ENCODE peak calls at places on chromosomes 6 and 20, in five cellular contexts. A is GM12878, V is H1, Z is HepG2, L is K562. U is an unnamed sample.

GRCh38 chr6:32785781-32786533 is 22.6 kb upstream of the HLA-DQB2 start:
- DNase-seq in A (peak; percentile 27), L (peak; percentile 31), V (peak; percentile 49), Z (peak; percentile 44), U (peak; percentile 64)

GRCh38 chr6:167669553-167669849 is 157.2 kb upstream of the AFDN start:
- DNase-seq in V (no peak), L (no peak), A (no peak), Z (no peak), U (no peak)

GRCh38 chr20:1134355-1134754 is 16.0 kb downstream of the PSMF1 start:
- DNase-seq in Z (no peak), A (no peak), L (no peak), V (no peak), U (no peak)

GRCh38 chr20:52047811-52048302 is 143.7 kb downstream of the ZFP64 start:
- DNase-seq in Z (no peak), A (no peak), V (peak; percentile 52), L (no peak), U (no peak)

GRCh38 chr6:154156135-154156948 is 117.3 kb downstream of the OPRM1 start:
- DNase-seq in L (no peak), Z (peak; percentile 30), V (peak; percentile 48), A (no peak), U (peak; percentile 52)

GRCh38 chr20:64082821-64083379 is 1.3 kb downstream of the LKAAEAR1 start:
- DNase-seq in Z (no peak), A (no peak), L (no peak), V (no peak), U (no peak)

GRCh38 chr20:22586645-22587310 is 2.4 kb upstream of the FOXA2 start:
- DNase-seq in V (peak; percentile 90), Z (peak; percentile 56), L (peak; percentile 72), A (no peak), U (no peak)

GRCh38 chr6:139230421-139230840 is 61.4 kb downstream of the TXLNB start:
- DNase-seq in V (no peak), L (no peak), A (no peak), Z (no peak), U (no peak)

GRCh38 chr6:2038096-2038495 is 207.3 kb downstream of the GMDS start:
- DNase-seq in A (no peak), V (no peak), Z (no peak), L (no peak), U (no peak)
- TF ChIP-seq ZNF274 in A (no peak), V (no peak), Z (no peak), L (no peak), U (no peak)

GRCh38 chr6:22892452-22892851 is 323.1 kb downstream of the HDGFL1 start:
- DNase-seq in V (no peak), L (no peak), Z (no peak), A (no peak), U (no peak)

GRCh38 chr6:22886881-22887581 is 317.7 kb downstream of the HDGFL1 start:
- DNase-seq in A (peak; percentile 30), L (no peak), V (no peak), Z (no peak), U (no peak)

GRCh38 chr6:22888147-22888831 is 318.9 kb downstream of the HDGFL1 start:
- DNase-seq in L (no peak), Z (no peak), A (no peak), V (no peak), U (no peak)

GRCh38 chr6:22896716-22897115 is 327.4 kb downstream of the HDGFL1 start:
- DNase-seq in A (no peak), L (no peak), Z (no peak), V (no peak), U (no peak)

DNA sequence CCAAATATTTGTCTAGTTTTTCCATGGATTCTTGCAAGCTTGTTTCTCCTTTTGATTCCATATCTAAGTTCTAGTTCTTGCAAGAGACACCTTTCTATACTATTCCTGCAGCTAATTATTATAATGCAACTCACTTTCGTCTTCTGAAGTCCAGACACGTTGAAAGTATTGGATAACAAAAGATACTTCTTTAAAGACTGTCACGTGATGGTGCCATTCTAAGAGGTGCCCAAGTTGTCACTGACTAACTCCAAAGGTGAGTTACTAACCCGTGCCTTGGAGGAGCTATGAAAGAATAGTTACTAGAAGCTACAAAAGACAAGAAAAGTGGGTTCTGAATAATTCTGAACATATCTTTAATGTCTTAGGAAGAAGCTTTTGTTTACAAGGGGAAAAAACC is 322.6 kb downstream of the HDGFL1 start:
- DNase-seq in V (no peak), L (no peak), A (no peak), Z (no peak), U (no peak)
- H2AFZ ChIP-seq in V (no peak overlapping the region), L (no peak overlapping the region), A (no peak overlapping the region), Z (no peak overlapping the region), U (no peak overlapping the region)

DNA sequence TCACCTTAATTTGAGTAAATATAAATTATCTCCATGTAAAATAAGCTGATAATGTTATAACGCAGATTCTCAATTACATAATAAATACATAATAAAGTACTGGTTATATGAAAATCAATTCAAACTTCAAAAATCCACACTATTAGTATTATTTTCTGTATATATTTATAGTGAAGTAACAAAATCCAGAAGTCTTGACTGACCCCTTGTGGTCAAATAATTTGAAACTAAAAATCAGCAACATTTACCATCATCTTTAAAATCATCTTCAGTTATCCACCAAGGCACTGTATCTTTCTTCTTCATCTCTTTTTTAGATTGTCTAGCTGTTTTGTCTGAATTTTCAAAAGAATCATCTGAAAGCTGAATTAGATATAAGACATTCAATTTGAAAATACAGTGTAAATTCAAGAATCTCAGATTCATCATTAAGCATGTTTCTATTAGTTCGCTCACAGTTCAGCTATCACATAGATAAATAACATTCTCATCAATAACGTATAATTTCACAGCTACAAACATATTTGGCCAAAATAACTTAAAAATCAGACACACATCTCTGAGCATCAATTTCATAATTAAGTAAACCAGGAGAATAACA is 6.5 kb downstream of the CEP162 start:
- DNase-seq in A (no peak), L (peak; percentile 11), Z (no peak), V (no peak), U (peak; percentile 10)
- TF ChIP-seq CTCF in A (peak; percentile 30), L (no peak), Z (peak; percentile 41), V (peak; percentile 20), U (peak; percentile 60)

GRCh38 chr6:163414367-163415175 is at the start of gene QKI:
- DNase-seq in A (no peak), V (peak; percentile 67), Z (peak; percentile 59), L (peak; percentile 89), U (no peak)
- TF ChIP-seq ZNF274 in A (no peak), V (no peak), Z (no peak), L (no peak), U (no peak)

GRCh38 chr6:156840136-156840535 is 63.0 kb downstream of the ARID1B start:
- DNase-seq in L (no peak), A (no peak), Z (no peak), V (no peak), U (no peak)

GRCh38 chr6:156842598-156843250 is 65.5 kb downstream of the ARID1B start:
- DNase-seq in A (no peak), V (no peak), L (no peak), Z (no peak), U (no peak)

GRCh38 chr6:156840606-156841005 is 63.4 kb downstream of the ARID1B start:
- DNase-seq in V (no peak), L (no peak), A (no peak), Z (no peak), U (no peak)

GRCh38 chr6:156841508-156841907 is 64.3 kb downstream of the ARID1B start:
- DNase-seq in A (no peak), V (no peak), L (no peak), Z (no peak), U (no peak)

DNA sequence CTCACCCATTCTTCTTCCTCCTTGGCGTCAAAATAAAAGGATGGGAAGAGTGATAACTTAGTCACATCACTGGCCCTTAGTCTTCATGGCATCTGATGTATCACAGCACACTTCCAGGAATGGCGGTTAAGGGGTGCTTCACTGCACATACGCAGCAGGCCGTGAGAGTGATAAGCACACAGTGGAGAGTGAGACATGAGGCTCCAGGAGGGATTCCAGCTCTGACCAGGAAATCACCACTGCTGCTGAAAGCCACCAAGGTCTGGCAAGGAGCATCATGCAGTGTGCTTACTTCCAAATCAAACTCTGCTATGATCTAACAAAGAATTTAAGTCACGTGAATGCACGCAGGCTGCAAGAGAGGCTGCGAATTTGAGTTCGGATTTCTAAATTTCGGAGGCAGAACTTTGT is 62.4 kb downstream of the ARID1B start:
- DNase-seq in A (no peak), L (no peak), Z (no peak), V (no peak), U (no peak)
- H2AFZ ChIP-seq in A (no peak overlapping the region), L (no peak overlapping the region), Z (no peak overlapping the region), V (no peak overlapping the region), U (no peak overlapping the region)

DNA sequence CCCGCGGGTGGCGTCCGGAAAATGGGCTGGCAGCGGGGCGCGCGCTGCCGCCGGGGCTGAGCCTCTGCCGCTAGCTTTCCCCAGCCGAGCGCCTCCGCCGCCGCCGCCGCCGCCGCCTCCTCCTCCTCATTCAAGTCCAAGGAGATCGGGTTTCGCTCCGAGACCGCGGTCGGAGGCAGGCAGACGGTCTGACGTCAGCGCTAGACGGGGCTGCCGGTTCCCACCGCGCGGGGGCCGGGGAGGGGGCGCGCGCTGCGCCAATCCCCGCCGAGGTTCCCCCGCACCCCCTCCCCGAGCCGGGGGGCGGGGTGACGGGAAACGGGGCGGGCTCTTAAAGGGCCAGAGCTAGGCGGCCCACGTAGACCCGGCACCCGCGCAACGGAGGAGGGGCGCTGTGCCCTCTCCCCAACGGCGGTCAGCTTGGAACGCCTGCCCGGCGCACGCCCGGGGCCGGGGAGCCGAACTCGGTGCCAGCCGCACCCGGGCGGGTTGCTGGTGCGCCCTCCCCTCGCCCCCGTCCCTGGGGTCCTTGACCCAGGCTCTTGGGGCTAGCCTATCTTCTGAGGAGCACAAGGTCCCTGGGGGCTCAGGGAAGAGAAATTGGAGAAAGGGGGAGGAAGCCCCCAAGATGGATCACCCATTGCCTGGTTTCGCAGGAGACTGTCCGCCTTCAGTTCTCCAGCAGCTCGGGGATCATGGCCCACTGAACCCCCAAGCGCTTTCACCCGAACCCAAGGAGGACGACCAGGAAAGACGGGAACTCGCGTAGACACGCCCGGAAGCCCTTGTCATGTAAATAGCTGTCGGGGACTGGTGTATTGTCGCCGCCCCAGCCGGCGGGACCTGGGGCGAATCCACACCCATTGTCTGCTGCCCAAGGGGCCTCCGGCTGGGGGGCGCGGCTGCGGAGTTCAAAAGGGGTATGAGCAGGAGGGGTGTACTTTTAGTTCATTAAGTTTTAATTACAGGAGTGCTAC is at the start of gene PMEPA1:
- DNase-seq in L (peak; percentile 96), V (peak; percentile 94), Z (peak; percentile 17), A (no peak), U (peak; percentile 56)
- TF ChIP-seq CTCF in L (no peak), V (no peak), Z (no peak), A (no peak), U (no peak)